ENCODE peak calls at places on chromosomes 12 and 14, in four cellular contexts. One of them, this sample, is unnamed.

GRCh38 chr12:1611775-1612174 is 17.3 kb upstream of the WNT5B start:
- DNase-seq in H54: no peak
- DNase-seq in stimulated activated CD4-positive, alpha-beta T cell treated with anti-CD3 and anti-CD28 coated beads, Interleukin-4, amount 100 ng/mL, for 24 hours: no peak
- DNase-seq in brain microvascular endothelial cell: peak; percentile 75
- DNase-seq in this sample: no peak

GRCh38 chr12:111408686-111409402 is 3.1 kb downstream of the SH2B3 start:
- DNase-seq in H54: no peak
- DNase-seq in stimulated activated CD4-positive, alpha-beta T cell treated with anti-CD3 and anti-CD28 coated beads, Interleukin-4, amount 100 ng/mL, for 24 hours: no peak
- DNase-seq in brain microvascular endothelial cell: no peak
- DNase-seq in this sample: no peak

GRCh38 chr12:114185036-114185435 is 218.9 kb upstream of the RBM19 start:
- DNase-seq in H54: no peak
- DNase-seq in stimulated activated CD4-positive, alpha-beta T cell treated with anti-CD3 and anti-CD28 coated beads, Interleukin-4, amount 100 ng/mL, for 24 hours: no peak
- DNase-seq in brain microvascular endothelial cell: no peak
- DNase-seq in this sample: no peak

GRCh38 chr12:112172556-112173324 is 47.4 kb downstream of the TRAFD1 start:
- DNase-seq in H54: no peak
- DNase-seq in stimulated activated CD4-positive, alpha-beta T cell treated with anti-CD3 and anti-CD28 coated beads, Interleukin-4, amount 100 ng/mL, for 24 hours: no peak
- DNase-seq in brain microvascular endothelial cell: no peak
- DNase-seq in this sample: no peak

GRCh38 chr12:6860942-6861341 is 6.4 kb upstream of the TPI1 start:
- DNase-seq in H54: no peak
- DNase-seq in stimulated activated CD4-positive, alpha-beta T cell treated with anti-CD3 and anti-CD28 coated beads, Interleukin-4, amount 100 ng/mL, for 24 hours: no peak
- DNase-seq in brain microvascular endothelial cell: no peak
- DNase-seq in this sample: no peak

GRCh38 chr12:83823386-83824045 is 1089.1 kb downstream of the SLC6A15 start:
- DNase-seq in H54: no peak
- DNase-seq in stimulated activated CD4-positive, alpha-beta T cell treated with anti-CD3 and anti-CD28 coated beads, Interleukin-4, amount 100 ng/mL, for 24 hours: peak; percentile 9
- DNase-seq in brain microvascular endothelial cell: peak; percentile 35
- DNase-seq in this sample: no peak

GRCh38 chr12:74076918-74077317 is 460.7 kb upstream of the ATXN7L3B start:
- DNase-seq in H54: no peak
- DNase-seq in stimulated activated CD4-positive, alpha-beta T cell treated with anti-CD3 and anti-CD28 coated beads, Interleukin-4, amount 100 ng/mL, for 24 hours: no peak
- DNase-seq in brain microvascular endothelial cell: no peak
- DNase-seq in this sample: no peak

GRCh38 chr12:88509851-88510250 is 70.4 kb downstream of the KITLG start:
- DNase-seq in H54: no peak
- DNase-seq in stimulated activated CD4-positive, alpha-beta T cell treated with anti-CD3 and anti-CD28 coated beads, Interleukin-4, amount 100 ng/mL, for 24 hours: no peak
- DNase-seq in brain microvascular endothelial cell: no peak
- DNase-seq in this sample: no peak

GRCh38 chr12:38411426-38411825 is 94.9 kb downstream of the ALG10B start:
- DNase-seq in H54: no peak
- DNase-seq in stimulated activated CD4-positive, alpha-beta T cell treated with anti-CD3 and anti-CD28 coated beads, Interleukin-4, amount 100 ng/mL, for 24 hours: no peak
- DNase-seq in brain microvascular endothelial cell: no peak
- DNase-seq in this sample: no peak

GRCh38 chr14:87617079-87617478 is 375.9 kb downstream of the GALC start:
- DNase-seq in H54: no peak
- DNase-seq in stimulated activated CD4-positive, alpha-beta T cell treated with anti-CD3 and anti-CD28 coated beads, Interleukin-4, amount 100 ng/mL, for 24 hours: no peak
- DNase-seq in brain microvascular endothelial cell: no peak
- DNase-seq in this sample: no peak

GRCh38 chr12:25752910-25753309 is 199.8 kb upstream of the LMNTD1 start:
- DNase-seq in H54: no peak
- DNase-seq in stimulated activated CD4-positive, alpha-beta T cell treated with anti-CD3 and anti-CD28 coated beads, Interleukin-4, amount 100 ng/mL, for 24 hours: no peak
- DNase-seq in brain microvascular endothelial cell: no peak
- DNase-seq in this sample: no peak

GRCh38 chr12:91072931-91073330 is 15.1 kb upstream of the KERA start:
- DNase-seq in H54: no peak
- DNase-seq in stimulated activated CD4-positive, alpha-beta T cell treated with anti-CD3 and anti-CD28 coated beads, Interleukin-4, amount 100 ng/mL, for 24 hours: no peak
- DNase-seq in brain microvascular endothelial cell: no peak
- DNase-seq in this sample: no peak

This sample was measured in DND-41.